ENCODE peak calls at places on chromosome X, in five cellular contexts. One of them, this sample, is unnamed.

GRCh38 chrX:138723301-138723700 is 11.8 kb upstream of the FGF13 start:
- DNase-seq in testis: no peak
- DNase-seq in ovary: no peak
- DNase-seq in uterus: no peak
- DNase-seq in endodermal cell: no peak
- DNase-seq in this sample: no peak

GRCh38 chrX:16589211-16589610 is 60.7 kb upstream of the S100G start:
- DNase-seq in testis: no peak
- DNase-seq in ovary: no peak
- DNase-seq in uterus: no peak
- DNase-seq in endodermal cell: no peak
- DNase-seq in this sample: peak

GRCh38 chrX:76279007-76279406 is 106.1 kb downstream of the PBDC1 start:
- DNase-seq in testis: peak
- DNase-seq in ovary: no peak
- DNase-seq in uterus: no peak
- DNase-seq in endodermal cell: peak
- DNase-seq in this sample: peak

GRCh38 chrX:13432376-13432775 is 112.5 kb upstream of the ATXN3L start:
- DNase-seq in testis: peak
- DNase-seq in ovary: peak
- DNase-seq in uterus: peak
- DNase-seq in endodermal cell: no peak
- DNase-seq in this sample: peak

GRCh38 chrX:146186540-146186939 is 368.9 kb downstream of the SLITRK2 start:
- DNase-seq in testis: no peak
- DNase-seq in ovary: no peak
- DNase-seq in uterus: no peak
- DNase-seq in endodermal cell: no peak
- DNase-seq in this sample: no peak

GRCh38 chrX:65871671-65872311 is 168.1 kb downstream of the VSIG4 start:
- DNase-seq in testis: peak
- DNase-seq in ovary: no peak
- DNase-seq in uterus: no peak
- DNase-seq in endodermal cell: peak
- DNase-seq in this sample: peak

GRCh38 chrX:15877380-15877779 is 22.8 kb upstream of the AP1S2 start:
- DNase-seq in testis: peak
- DNase-seq in ovary: no peak
- DNase-seq in uterus: no peak
- DNase-seq in endodermal cell: no peak
- DNase-seq in this sample: peak

GRCh38 chrX:6238576-6238975 is 9.9 kb upstream of the NLGN4X start:
- DNase-seq in testis: no peak
- DNase-seq in ovary: no peak
- DNase-seq in uterus: no peak
- DNase-seq in endodermal cell: no peak
- DNase-seq in this sample: no peak

GRCh38 chrX:66020578-66021406 is 19.1 kb downstream of the VSIG4 start:
- DNase-seq in testis: no peak
- DNase-seq in ovary: no peak
- DNase-seq in uterus: no peak
- DNase-seq in endodermal cell: no peak
- DNase-seq in this sample: no peak

GRCh38 chrX:95218964-95219363 is 1465.7 kb upstream of the DIAPH2 start:
- DNase-seq in testis: no peak
- DNase-seq in ovary: no peak
- DNase-seq in uterus: no peak
- DNase-seq in endodermal cell: no peak
- DNase-seq in this sample: no peak

GRCh38 chrX:71859637-71860036 is 51.0 kb upstream of the NHSL2 start:
- DNase-seq in testis: peak
- DNase-seq in ovary: no peak
- DNase-seq in uterus: no peak
- DNase-seq in endodermal cell: peak
- DNase-seq in this sample: peak

GRCh38 chrX:150226223-150226965 is 136.7 kb upstream of the MAMLD1 start:
- DNase-seq in testis: no peak
- DNase-seq in ovary: no peak
- DNase-seq in uterus: no peak
- DNase-seq in endodermal cell: no peak
- DNase-seq in this sample: no peak

GRCh38 chrX:7330971-7331746 is 183.2 kb upstream of the PUDP start:
- DNase-seq in testis: peak
- DNase-seq in ovary: peak
- DNase-seq in uterus: peak
- DNase-seq in endodermal cell: no peak
- DNase-seq in this sample: peak

GRCh38 chrX:131816551-131817136 is 206.5 kb upstream of the STK26 start:
- DNase-seq in testis: no peak
- DNase-seq in ovary: peak
- DNase-seq in uterus: peak
- DNase-seq in endodermal cell: no peak
- DNase-seq in this sample: peak

GRCh38 chrX:56726609-56727008 is 2.4 kb upstream of the NBDY start:
- DNase-seq in testis: peak
- DNase-seq in ovary: no peak
- DNase-seq in uterus: no peak
- DNase-seq in endodermal cell: no peak
- DNase-seq in this sample: peak

GRCh38 chrX:141814213-141814857 is 23.8 kb upstream of the MAGEC3 start:
- DNase-seq in testis: no peak
- DNase-seq in ovary: no peak
- DNase-seq in uterus: no peak
- DNase-seq in endodermal cell: peak
- DNase-seq in this sample: no peak

GRCh38 chrX:153568612-153569011 is 30.3 kb downstream of the CCNQ start:
- DNase-seq in testis: no peak
- DNase-seq in ovary: no peak
- DNase-seq in uterus: no peak
- DNase-seq in endodermal cell: peak
- DNase-seq in this sample: no peak

GRCh38 chrX:38919853-38920528 is 118.7 kb downstream of the MID1IP1 start:
- DNase-seq in testis: no peak
- DNase-seq in ovary: no peak
- DNase-seq in uterus: no peak
- DNase-seq in endodermal cell: no peak
- DNase-seq in this sample: no peak

GRCh38 chrX:38628587-38628986 is 67.2 kb downstream of the TSPAN7 start:
- DNase-seq in testis: no peak
- DNase-seq in ovary: no peak
- DNase-seq in uterus: no peak
- DNase-seq in endodermal cell: no peak
- DNase-seq in this sample: no peak

GRCh38 chrX:8139713-8140112 is 31.4 kb downstream of the VCX2 start:
- DNase-seq in testis: no peak
- DNase-seq in ovary: no peak
- DNase-seq in uterus: no peak
- DNase-seq in endodermal cell: no peak
- DNase-seq in this sample: no peak

GRCh38 chrX:47584714-47585113 is 2.5 kb downstream of the TIMP1 start:
- DNase-seq in testis: no peak
- DNase-seq in ovary: no peak
- DNase-seq in uterus: no peak
- DNase-seq in endodermal cell: no peak
- DNase-seq in this sample: no peak

GRCh38 chrX:41781500-41781899 is 57.5 kb downstream of the GPR82 start:
- DNase-seq in testis: no peak
- DNase-seq in ovary: no peak
- DNase-seq in uterus: no peak
- DNase-seq in endodermal cell: no peak
- DNase-seq in this sample: peak

GRCh38 chrX:109393859-109394258 is 88.0 kb downstream of the GUCY2F start:
- DNase-seq in testis: no peak
- DNase-seq in ovary: no peak
- DNase-seq in uterus: no peak
- DNase-seq in endodermal cell: peak
- DNase-seq in this sample: no peak

GRCh38 chrX:3029084-3029483 is 12.2 kb upstream of the ARSF start:
- DNase-seq in testis: no peak
- DNase-seq in ovary: no peak
- DNase-seq in uterus: no peak
- DNase-seq in endodermal cell: no peak
- DNase-seq in this sample: no peak

DNA sequence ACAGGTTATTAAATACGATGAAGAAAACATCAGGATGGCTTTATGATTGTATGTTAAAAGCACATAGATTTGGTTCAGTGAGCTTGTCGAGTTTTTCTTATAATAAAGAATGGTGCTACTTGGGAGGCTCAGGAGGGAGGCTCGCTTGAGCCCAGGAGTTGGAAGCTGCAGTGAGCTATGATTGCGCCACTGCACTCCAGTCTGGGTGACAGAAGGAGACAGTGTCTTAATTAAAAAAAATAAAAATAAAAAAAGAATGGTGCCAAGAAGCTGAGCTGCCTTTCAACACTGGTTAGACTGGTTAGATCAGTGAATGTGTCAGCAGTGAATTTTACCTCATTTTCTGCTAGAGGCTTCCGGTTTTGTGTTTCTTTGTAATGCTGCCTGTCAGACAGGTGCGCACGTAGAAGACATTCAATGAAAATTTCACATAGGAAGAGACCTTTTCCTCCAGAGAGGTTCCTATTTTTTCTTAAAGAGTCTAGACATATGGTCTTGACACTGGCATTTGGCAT is 15.1 kb upstream of the ARSF start:
- DNase-seq in testis: no peak
- DNase-seq in ovary: no peak
- DNase-seq in uterus: no peak
- DNase-seq in endodermal cell: no peak
- DNase-seq in this sample: no peak
- TF ChIP-seq CTCF in testis: no peak
- TF ChIP-seq CTCF in ovary: no peak
- TF ChIP-seq CTCF in uterus: no peak
- TF ChIP-seq CTCF in endodermal cell: no peak
- TF ChIP-seq CTCF in this sample: no peak

GRCh38 chrX:45807572-45808425 is 607.1 kb upstream of the DIPK2B start:
- DNase-seq in testis: no peak
- DNase-seq in ovary: no peak
- DNase-seq in uterus: no peak
- DNase-seq in endodermal cell: no peak
- DNase-seq in this sample: peak
- H3K4me3 ChIP-seq in testis: no peak
- H3K4me3 ChIP-seq in ovary: no peak
- H3K4me3 ChIP-seq in uterus: no peak
- H3K4me3 ChIP-seq in endodermal cell: no peak
- H3K4me3 ChIP-seq in this sample: no peak

GRCh38 chrX:48835524-48836329 is at the start of gene PCSK1N:
- DNase-seq in testis: peak
- DNase-seq in ovary: no peak
- DNase-seq in uterus: no peak
- DNase-seq in endodermal cell: peak
- DNase-seq in this sample: no peak

GRCh38 chrX:48831909-48832291 is 3.5 kb downstream of the PCSK1N start:
- DNase-seq in testis: no peak
- DNase-seq in ovary: no peak
- DNase-seq in uterus: no peak
- DNase-seq in endodermal cell: peak
- DNase-seq in this sample: no peak

GRCh38 chrX:48834383-48834709 is 1.1 kb downstream of the PCSK1N start:
- DNase-seq in testis: no peak
- DNase-seq in ovary: no peak
- DNase-seq in uterus: no peak
- DNase-seq in endodermal cell: no peak
- DNase-seq in this sample: no peak

GRCh38 chrX:48831136-48831908 is 4.1 kb downstream of the PCSK1N start:
- DNase-seq in testis: no peak
- DNase-seq in ovary: no peak
- DNase-seq in uterus: no peak
- DNase-seq in endodermal cell: peak
- DNase-seq in this sample: no peak

DNA sequence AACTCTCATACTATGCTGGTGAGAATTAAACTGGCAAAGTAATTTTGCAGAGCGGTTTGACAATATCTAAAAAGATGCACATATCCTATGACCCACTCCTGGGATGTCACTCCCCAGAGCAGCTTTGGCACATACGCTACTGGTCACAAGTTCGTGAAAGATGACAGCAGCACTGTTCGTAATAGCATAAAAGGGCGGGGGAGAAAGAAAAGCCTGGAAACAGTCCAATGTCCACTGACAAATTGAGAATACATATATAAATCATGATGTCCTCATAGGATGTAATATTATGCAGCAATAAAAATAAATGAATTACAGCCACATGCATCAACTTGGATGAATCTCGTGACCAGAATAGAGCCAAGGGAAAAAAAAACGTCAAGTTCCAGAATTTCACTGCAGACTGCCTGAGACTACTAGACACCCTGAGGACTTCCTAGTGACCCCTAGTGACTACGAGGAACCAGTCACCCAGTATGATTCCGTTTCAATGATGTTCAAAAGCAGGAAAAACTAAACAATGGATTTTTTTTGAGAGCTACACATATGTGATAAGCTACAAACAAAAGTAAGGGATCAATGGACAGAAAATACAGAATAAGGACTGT is 1.8 kb downstream of the PCSK1N start:
- DNase-seq in testis: no peak
- DNase-seq in ovary: no peak
- DNase-seq in uterus: no peak
- DNase-seq in endodermal cell: no peak
- DNase-seq in this sample: no peak
- TF ChIP-seq CTCF in testis: no peak
- TF ChIP-seq CTCF in ovary: no peak
- TF ChIP-seq CTCF in uterus: no peak
- TF ChIP-seq CTCF in endodermal cell: peak
- TF ChIP-seq CTCF in this sample: no peak

GRCh38 chrX:70176938-70177533 is at the start of gene DGAT2L6:
- DNase-seq in testis: no peak
- DNase-seq in ovary: no peak
- DNase-seq in uterus: no peak
- DNase-seq in endodermal cell: no peak
- DNase-seq in this sample: no peak
- H3K4me3 ChIP-seq in testis: no peak
- H3K4me3 ChIP-seq in ovary: no peak
- H3K4me3 ChIP-seq in uterus: no peak
- H3K4me3 ChIP-seq in endodermal cell: no peak
- H3K4me3 ChIP-seq in this sample: no peak

DNA sequence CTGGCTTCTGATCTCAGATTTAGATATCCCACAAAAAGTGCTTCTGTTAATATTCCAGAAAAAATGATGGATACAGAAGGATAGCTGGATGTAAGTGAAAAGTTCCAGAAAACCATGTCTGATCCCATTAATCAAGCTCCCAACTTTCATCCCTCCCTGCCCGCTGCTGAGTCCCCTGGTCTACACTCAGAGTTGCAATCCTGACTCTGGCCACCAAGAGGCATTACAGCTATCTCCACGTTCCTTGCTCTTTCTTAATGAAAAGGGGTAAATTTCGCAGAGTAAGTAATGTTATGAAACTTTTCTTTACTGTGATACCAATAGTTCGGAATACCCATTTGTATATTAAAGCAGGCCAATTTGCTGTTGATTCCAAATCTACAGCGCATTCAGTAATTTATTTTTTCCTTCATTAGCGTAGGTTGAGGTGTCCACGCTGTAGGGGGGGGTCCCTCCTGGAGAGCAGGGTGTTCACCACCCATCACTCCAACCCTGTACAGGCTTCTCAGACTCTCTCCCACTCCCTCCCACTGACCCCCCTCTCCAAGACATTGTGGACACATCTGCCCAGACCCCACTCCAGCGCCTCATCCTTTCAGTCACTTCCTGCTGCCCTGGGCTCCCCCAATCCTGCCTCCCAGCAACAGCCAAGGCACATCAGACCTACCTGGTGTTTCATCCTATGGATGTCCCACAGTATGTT is 55.1 kb downstream of the RAB40A start:
- DNase-seq in testis: peak
- DNase-seq in ovary: peak
- DNase-seq in uterus: no peak
- DNase-seq in endodermal cell: peak
- DNase-seq in this sample: peak
- TF ChIP-seq CTCF in testis: peak
- TF ChIP-seq CTCF in ovary: peak
- TF ChIP-seq CTCF in uterus: peak
- TF ChIP-seq CTCF in endodermal cell: peak
- TF ChIP-seq CTCF in this sample: peak

This sample was measured in AG10803.